ENCODE peak calls at places on chromosomes 16 and 17, in four cellular contexts. One of them, this sample, is unnamed. For H3K36me3 and H3K4me1, the result is how much of the 10 kb centered on the place peaks cover.

GRCh38 chr17:82013341-82013740 is 9.3 kb downstream of the CENPX start:
- DNase-seq in neural progenitor cell: no peak
- DNase-seq in upper lobe of right lung: no peak
- DNase-seq in heart left ventricle: peak
- DNase-seq in this sample: peak

GRCh38 chr17:21475555-21475954 is 99.4 kb downstream of the KCNJ12 start:
- DNase-seq in upper lobe of right lung: no peak
- DNase-seq in neural progenitor cell: no peak
- DNase-seq in heart left ventricle: no peak
- DNase-seq in this sample: no peak

GRCh38 chr16:82414476-82414875 is 212.3 kb upstream of the CDH13 start:
- DNase-seq in upper lobe of right lung: no peak
- DNase-seq in heart left ventricle: no peak
- DNase-seq in neural progenitor cell: no peak
- DNase-seq in this sample: no peak

GRCh38 chr16:61900482-61900881 is 135.8 kb downstream of the CDH8 start:
- DNase-seq in neural progenitor cell: no peak
- DNase-seq in upper lobe of right lung: no peak
- DNase-seq in heart left ventricle: no peak
- DNase-seq in this sample: no peak

GRCh38 chr16:4675864-4676786 is 17.2 kb upstream of the NUDT16L1 start:
- DNase-seq in heart left ventricle: no peak
- DNase-seq in neural progenitor cell: no peak
- DNase-seq in upper lobe of right lung: no peak
- DNase-seq in this sample: no peak

GRCh38 chr17:54972406-54973138 is 4.0 kb downstream of the STXBP4 start:
- DNase-seq in neural progenitor cell: no peak
- DNase-seq in heart left ventricle: no peak
- DNase-seq in upper lobe of right lung: no peak
- DNase-seq in this sample: no peak

GRCh38 chr16:68447721-68448359 is 468 bp downstream of the SMPD3 start:
- DNase-seq in neural progenitor cell: peak
- DNase-seq in heart left ventricle: no peak
- DNase-seq in upper lobe of right lung: no peak
- DNase-seq in this sample: no peak

GRCh38 chr16:67456383-67457140 is 24.4 kb downstream of the ATP6V0D1 start:
- DNase-seq in heart left ventricle: peak
- DNase-seq in upper lobe of right lung: no peak
- DNase-seq in neural progenitor cell: no peak
- DNase-seq in this sample: no peak

GRCh38 chr16:66539628-66540469 is 10.1 kb downstream of the TK2 start:
- DNase-seq in heart left ventricle: no peak
- DNase-seq in upper lobe of right lung: no peak
- DNase-seq in neural progenitor cell: no peak
- DNase-seq in this sample: peak

GRCh38 chr17:61467416-61468262 is 15.4 kb downstream of the TBX4 start:
- DNase-seq in upper lobe of right lung: peak
- DNase-seq in neural progenitor cell: peak
- DNase-seq in heart left ventricle: no peak
- DNase-seq in this sample: peak

GRCh38 chr16:86044881-86045600 is 146.1 kb downstream of the IRF8 start:
- DNase-seq in upper lobe of right lung: peak
- DNase-seq in neural progenitor cell: no peak
- DNase-seq in heart left ventricle: no peak
- DNase-seq in this sample: no peak

GRCh38 chr16:75559564-75560372 is 3.7 kb upstream of the TMEM231 start:
- DNase-seq in neural progenitor cell: peak
- DNase-seq in upper lobe of right lung: no peak
- DNase-seq in heart left ventricle: peak
- DNase-seq in this sample: peak

GRCh38 chr16:57713596-57713995 is 19.0 kb downstream of the DRC7 start:
- DNase-seq in upper lobe of right lung: no peak
- DNase-seq in heart left ventricle: no peak
- DNase-seq in neural progenitor cell: no peak
- DNase-seq in this sample: no peak

GRCh38 chr17:18138065-18138749 is 29.7 kb downstream of the MYO15A start:
- DNase-seq in neural progenitor cell: no peak
- DNase-seq in heart left ventricle: no peak
- DNase-seq in upper lobe of right lung: no peak
- DNase-seq in this sample: no peak

GRCh38 chr17:75262112-75262606 is 480 bp downstream of the MRPS7 start:
- DNase-seq in upper lobe of right lung: no peak
- DNase-seq in heart left ventricle: no peak
- DNase-seq in neural progenitor cell: peak
- DNase-seq in this sample: peak

GRCh38 chr17:75922173-75922961 is 17.7 kb upstream of the MRPL38 start:
- DNase-seq in neural progenitor cell: no peak
- DNase-seq in upper lobe of right lung: no peak
- DNase-seq in heart left ventricle: no peak
- DNase-seq in this sample: no peak

GRCh38 chr17:54771409-54771808 is 129.2 kb upstream of the TOM1L1 start:
- DNase-seq in heart left ventricle: no peak
- DNase-seq in neural progenitor cell: no peak
- DNase-seq in upper lobe of right lung: no peak
- DNase-seq in this sample: no peak

GRCh38 chr16:12744860-12745259 is 58.8 kb downstream of the CPPED1 start:
- DNase-seq in upper lobe of right lung: no peak
- DNase-seq in neural progenitor cell: no peak
- DNase-seq in heart left ventricle: no peak
- DNase-seq in this sample: no peak

GRCh38 chr17:71921726-71922320 is 199.0 kb upstream of the SOX9 start:
- DNase-seq in upper lobe of right lung: no peak
- DNase-seq in heart left ventricle: no peak
- DNase-seq in neural progenitor cell: no peak
- DNase-seq in this sample: no peak

GRCh38 chr17:7740481-7741001 is 23.0 kb downstream of the DNAH2 start:
- DNase-seq in heart left ventricle: no peak
- DNase-seq in neural progenitor cell: no peak
- DNase-seq in upper lobe of right lung: peak
- DNase-seq in this sample: no peak

GRCh38 chr17:82351254-82351712 is 7.8 kb upstream of the TEX19 start:
- DNase-seq in heart left ventricle: no peak
- DNase-seq in neural progenitor cell: no peak
- DNase-seq in upper lobe of right lung: no peak
- DNase-seq in this sample: peak

GRCh38 chr17:59775786-59776350 is 68.4 kb downstream of the VMP1 start:
- DNase-seq in neural progenitor cell: no peak
- DNase-seq in upper lobe of right lung: no peak
- DNase-seq in heart left ventricle: no peak
- DNase-seq in this sample: no peak
- H3K27ac ChIP-seq in neural progenitor cell: no peak
- H3K27ac ChIP-seq in upper lobe of right lung: no peak
- H3K27ac ChIP-seq in heart left ventricle: no peak
- H3K27ac ChIP-seq in this sample: no peak

GRCh38 chr16:83791916-83792315 is 15.9 kb upstream of the HSBP1 start:
- DNase-seq in upper lobe of right lung: no peak
- DNase-seq in neural progenitor cell: no peak
- DNase-seq in heart left ventricle: no peak
- DNase-seq in this sample: no peak
- H3K36me3 ChIP-seq in upper lobe of right lung: under half
- H3K36me3 ChIP-seq in neural progenitor cell: under half
- H3K36me3 ChIP-seq in heart left ventricle: under half
- H3K36me3 ChIP-seq in this sample: under half

GRCh38 chr16:15810411-15810810 is 46.4 kb downstream of the MYH11 start:
- DNase-seq in upper lobe of right lung: no peak
- DNase-seq in heart left ventricle: no peak
- DNase-seq in neural progenitor cell: no peak
- DNase-seq in this sample: peak

GRCh38 chr16:15808071-15808470 is 48.8 kb downstream of the MYH11 start:
- DNase-seq in heart left ventricle: no peak
- DNase-seq in upper lobe of right lung: no peak
- DNase-seq in neural progenitor cell: no peak
- DNase-seq in this sample: no peak

GRCh38 chr16:15810949-15811348 is 45.9 kb downstream of the MYH11 start:
- DNase-seq in heart left ventricle: no peak
- DNase-seq in upper lobe of right lung: no peak
- DNase-seq in neural progenitor cell: no peak
- DNase-seq in this sample: no peak

GRCh38 chr16:15811778-15812750 is 44.8 kb downstream of the MYH11 start:
- DNase-seq in neural progenitor cell: peak
- DNase-seq in heart left ventricle: peak
- DNase-seq in upper lobe of right lung: no peak
- DNase-seq in this sample: peak

GRCh38 chr16:15811416-15811777 is 45.4 kb downstream of the MYH11 start:
- DNase-seq in upper lobe of right lung: no peak
- DNase-seq in neural progenitor cell: no peak
- DNase-seq in heart left ventricle: no peak
- DNase-seq in this sample: no peak
- H3K4me1 ChIP-seq in upper lobe of right lung: under half
- H3K4me1 ChIP-seq in neural progenitor cell: under half
- H3K4me1 ChIP-seq in heart left ventricle: under half
- H3K4me1 ChIP-seq in this sample: under half

GRCh38 chr17:40485851-40486512 is 15.4 kb downstream of the TNS4 start:
- DNase-seq in heart left ventricle: no peak
- DNase-seq in neural progenitor cell: no peak
- DNase-seq in upper lobe of right lung: no peak
- DNase-seq in this sample: peak
- H3K27ac ChIP-seq in heart left ventricle: peak
- H3K27ac ChIP-seq in neural progenitor cell: no peak
- H3K27ac ChIP-seq in upper lobe of right lung: peak
- H3K27ac ChIP-seq in this sample: no peak

DNA sequence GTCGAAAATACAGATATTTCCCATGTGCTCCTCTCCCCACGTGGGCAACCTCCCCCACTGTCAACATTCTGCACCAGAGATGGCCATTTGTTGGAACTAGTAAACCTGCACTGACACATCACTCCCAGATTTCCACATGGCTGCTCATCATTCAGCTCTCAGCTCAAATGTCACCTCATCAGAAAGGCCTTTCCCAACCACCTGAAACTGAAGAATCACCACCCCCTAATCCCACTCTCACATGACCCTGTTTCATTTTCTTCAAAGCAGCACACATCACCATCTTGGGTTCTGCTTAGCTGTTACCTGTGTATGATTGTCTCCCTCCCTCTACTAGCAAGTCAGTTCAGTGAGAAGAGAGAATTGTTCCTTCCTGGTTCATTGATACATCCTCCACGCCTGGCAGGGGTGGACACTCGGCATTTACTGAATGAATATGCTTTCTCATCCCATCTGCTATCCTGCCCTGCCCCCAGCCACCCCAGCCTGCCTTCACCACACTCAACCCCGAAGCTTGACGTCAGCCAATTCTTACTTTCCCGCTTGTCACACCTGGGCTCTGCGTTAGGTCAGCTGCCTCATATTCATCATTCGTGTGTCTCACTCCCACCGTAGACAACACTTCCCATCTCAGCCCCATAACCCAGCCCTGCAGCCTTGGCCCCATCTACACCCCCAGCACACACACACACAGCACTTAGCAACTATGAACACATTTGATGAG is 1.5 kb downstream of the C17orf114 start:
- DNase-seq in heart left ventricle: no peak
- DNase-seq in neural progenitor cell: no peak
- DNase-seq in upper lobe of right lung: no peak
- DNase-seq in this sample: no peak
- H3K36me3 ChIP-seq in heart left ventricle: under half
- H3K36me3 ChIP-seq in neural progenitor cell: under half
- H3K36me3 ChIP-seq in upper lobe of right lung: under half
- H3K36me3 ChIP-seq in this sample: under half

GRCh38 chr17:50174444-50174843 is 8.6 kb downstream of the SGCA start:
- DNase-seq in neural progenitor cell: no peak
- DNase-seq in upper lobe of right lung: no peak
- DNase-seq in heart left ventricle: no peak
- DNase-seq in this sample: no peak

GRCh38 chr17:50171371-50172071 is 5.7 kb downstream of the SGCA start:
- DNase-seq in heart left ventricle: no peak
- DNase-seq in neural progenitor cell: no peak
- DNase-seq in upper lobe of right lung: no peak
- DNase-seq in this sample: no peak

GRCh38 chr17:50175035-50175788 is 9.4 kb downstream of the SGCA start:
- DNase-seq in neural progenitor cell: no peak
- DNase-seq in heart left ventricle: no peak
- DNase-seq in upper lobe of right lung: no peak
- DNase-seq in this sample: no peak

GRCh38 chr17:50172130-50172529 is 6.3 kb downstream of the SGCA start:
- DNase-seq in neural progenitor cell: no peak
- DNase-seq in heart left ventricle: no peak
- DNase-seq in upper lobe of right lung: no peak
- DNase-seq in this sample: no peak

GRCh38 chr17:50173335-50173941 is 7.6 kb downstream of the SGCA start:
- DNase-seq in neural progenitor cell: peak
- DNase-seq in upper lobe of right lung: no peak
- DNase-seq in heart left ventricle: peak
- DNase-seq in this sample: no peak
- H3K4me1 ChIP-seq in neural progenitor cell: under half
- H3K4me1 ChIP-seq in upper lobe of right lung: under half
- H3K4me1 ChIP-seq in heart left ventricle: under half
- H3K4me1 ChIP-seq in this sample: under half

GRCh38 chr17:80528521-80528920 is 16.1 kb upstream of the RPTOR start:
- DNase-seq in upper lobe of right lung: no peak
- DNase-seq in neural progenitor cell: no peak
- DNase-seq in heart left ventricle: no peak
- DNase-seq in this sample: peak

GRCh38 chr17:80527016-80527645 is 17.5 kb upstream of the RPTOR start:
- DNase-seq in upper lobe of right lung: no peak
- DNase-seq in heart left ventricle: no peak
- DNase-seq in neural progenitor cell: no peak
- DNase-seq in this sample: no peak

GRCh38 chr17:80529904-80530292 is 14.7 kb upstream of the RPTOR start:
- DNase-seq in heart left ventricle: no peak
- DNase-seq in neural progenitor cell: no peak
- DNase-seq in upper lobe of right lung: no peak
- DNase-seq in this sample: no peak

GRCh38 chr17:80531400-80531799 is 13.2 kb upstream of the RPTOR start:
- DNase-seq in neural progenitor cell: no peak
- DNase-seq in upper lobe of right lung: no peak
- DNase-seq in heart left ventricle: no peak
- DNase-seq in this sample: no peak

DNA sequence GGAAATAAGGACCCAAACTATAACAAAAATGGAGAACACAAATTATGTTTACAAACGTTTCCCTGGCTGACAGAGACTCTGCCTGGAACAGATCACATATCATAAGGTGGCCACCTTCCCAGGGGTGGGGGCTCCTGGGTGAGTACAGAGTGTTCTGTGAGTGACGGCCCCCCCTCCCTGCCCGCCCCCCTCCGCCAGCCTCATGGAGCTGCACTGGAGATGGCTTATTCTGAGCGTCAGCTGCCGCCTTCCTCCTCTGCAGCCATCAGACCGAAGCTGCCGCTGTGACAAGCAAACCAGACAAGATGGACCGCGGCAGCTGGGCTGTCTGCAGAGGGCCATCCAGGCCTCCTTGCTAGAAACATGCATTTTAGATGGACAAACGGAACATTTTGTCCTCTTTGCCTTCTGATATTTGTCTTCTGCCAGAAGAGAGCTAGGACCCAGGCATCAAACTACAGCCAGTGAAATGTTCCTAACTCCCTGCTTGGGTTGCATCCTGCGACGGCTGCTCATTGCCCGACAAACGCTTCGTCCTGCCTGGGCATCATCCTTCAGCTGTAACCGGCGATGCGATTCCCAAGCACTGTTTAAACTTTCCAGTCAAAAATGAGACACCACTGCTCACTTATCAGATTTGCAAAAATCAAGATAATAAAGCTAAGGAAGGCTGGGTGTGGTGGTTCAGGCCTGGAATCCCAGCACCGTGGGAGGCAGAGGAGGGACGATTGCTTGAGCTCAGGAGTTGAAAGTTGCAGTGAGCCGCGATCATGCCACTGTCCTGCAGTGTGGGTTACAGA is 15.3 kb upstream of the RPTOR start:
- DNase-seq in neural progenitor cell: no peak
- DNase-seq in heart left ventricle: no peak
- DNase-seq in upper lobe of right lung: no peak
- DNase-seq in this sample: peak
- H3K27ac ChIP-seq in neural progenitor cell: no peak
- H3K27ac ChIP-seq in heart left ventricle: no peak
- H3K27ac ChIP-seq in upper lobe of right lung: no peak
- H3K27ac ChIP-seq in this sample: peak

This sample was measured in SJCRH30.